ENCODE peak calls at places on chromosome 16, in ten cellular contexts. One of them, this sample, is unnamed.
A peak's percentile ranks its signal among the peaks of the same experiment; 100 is the strongest.

GRCh38 chr16:31458073-31458834 is 1.0 kb upstream of the ARMC5 start:
- DNase-seq in amygdala: no peak
- DNase-seq in ovary: peak; percentile 49
- DNase-seq in GM04503: no peak
- DNase-seq in RPMI8226: peak; percentile 94
- DNase-seq in T-helper 1 cell: peak; percentile 60
- DNase-seq in Caco-2: peak; percentile 75
- DNase-seq in 8988T: no peak
- DNase-seq in stimulated activated CD4-positive, alpha-beta T cell treated with anti-CD3 and anti-CD28 coated beads, TNF-alpha, amount 100 ng/mL, for 1 hour: no peak
- DNase-seq in right cardiac atrium: peak; percentile 61
- DNase-seq in this sample: peak; percentile 71

GRCh38 chr16:82945420-82946096 is 318.8 kb downstream of the CDH13 start:
- DNase-seq in amygdala: no peak
- DNase-seq in ovary: no peak
- DNase-seq in GM04503: no peak
- DNase-seq in RPMI8226: no peak
- DNase-seq in T-helper 1 cell: no peak
- DNase-seq in Caco-2: no peak
- DNase-seq in 8988T: no peak
- DNase-seq in stimulated activated CD4-positive, alpha-beta T cell treated with anti-CD3 and anti-CD28 coated beads, TNF-alpha, amount 100 ng/mL, for 1 hour: no peak
- DNase-seq in right cardiac atrium: no peak
- DNase-seq in this sample: no peak

GRCh38 chr16:53034306-53034705 is 18.4 kb downstream of the CHD9NB start:
- DNase-seq in amygdala: no peak
- DNase-seq in ovary: no peak
- DNase-seq in GM04503: no peak
- DNase-seq in RPMI8226: no peak
- DNase-seq in T-helper 1 cell: no peak
- DNase-seq in Caco-2: no peak
- DNase-seq in 8988T: no peak
- DNase-seq in stimulated activated CD4-positive, alpha-beta T cell treated with anti-CD3 and anti-CD28 coated beads, TNF-alpha, amount 100 ng/mL, for 1 hour: no peak
- DNase-seq in right cardiac atrium: no peak
- DNase-seq in this sample: no peak

GRCh38 chr16:58475220-58475619 is 24.7 kb upstream of the NDRG4 start:
- DNase-seq in amygdala: no peak
- DNase-seq in ovary: no peak
- DNase-seq in GM04503: no peak
- DNase-seq in RPMI8226: no peak
- DNase-seq in T-helper 1 cell: no peak
- DNase-seq in Caco-2: no peak
- DNase-seq in 8988T: no peak
- DNase-seq in stimulated activated CD4-positive, alpha-beta T cell treated with anti-CD3 and anti-CD28 coated beads, TNF-alpha, amount 100 ng/mL, for 1 hour: no peak
- DNase-seq in right cardiac atrium: no peak
- DNase-seq in this sample: no peak

GRCh38 chr16:2498085-2498484 is 15.7 kb upstream of the ATP6V0C start:
- DNase-seq in amygdala: no peak
- DNase-seq in ovary: no peak
- DNase-seq in GM04503: no peak
- DNase-seq in RPMI8226: no peak
- DNase-seq in T-helper 1 cell: no peak
- DNase-seq in Caco-2: no peak
- DNase-seq in 8988T: no peak
- DNase-seq in stimulated activated CD4-positive, alpha-beta T cell treated with anti-CD3 and anti-CD28 coated beads, TNF-alpha, amount 100 ng/mL, for 1 hour: no peak
- DNase-seq in right cardiac atrium: no peak
- DNase-seq in this sample: no peak

GRCh38 chr16:89915303-89916232 is 3.1 kb upstream of the MC1R start:
- DNase-seq in amygdala: no peak
- DNase-seq in ovary: no peak
- DNase-seq in GM04503: no peak
- DNase-seq in RPMI8226: no peak
- DNase-seq in T-helper 1 cell: no peak
- DNase-seq in Caco-2: no peak
- DNase-seq in 8988T: no peak
- DNase-seq in stimulated activated CD4-positive, alpha-beta T cell treated with anti-CD3 and anti-CD28 coated beads, TNF-alpha, amount 100 ng/mL, for 1 hour: no peak
- DNase-seq in right cardiac atrium: no peak
- DNase-seq in this sample: no peak

GRCh38 chr16:52496051-52496876 is 50.7 kb downstream of the TOX3 start:
- DNase-seq in amygdala: no peak
- DNase-seq in ovary: no peak
- DNase-seq in GM04503: no peak
- DNase-seq in RPMI8226: no peak
- DNase-seq in T-helper 1 cell: no peak
- DNase-seq in Caco-2: no peak
- DNase-seq in 8988T: no peak
- DNase-seq in stimulated activated CD4-positive, alpha-beta T cell treated with anti-CD3 and anti-CD28 coated beads, TNF-alpha, amount 100 ng/mL, for 1 hour: no peak
- DNase-seq in right cardiac atrium: no peak
- DNase-seq in this sample: no peak

GRCh38 chr16:22265351-22265750 is 31.9 kb upstream of the POLR3E start:
- DNase-seq in amygdala: no peak
- DNase-seq in ovary: no peak
- DNase-seq in GM04503: no peak
- DNase-seq in RPMI8226: no peak
- DNase-seq in T-helper 1 cell: no peak
- DNase-seq in Caco-2: no peak
- DNase-seq in 8988T: no peak
- DNase-seq in stimulated activated CD4-positive, alpha-beta T cell treated with anti-CD3 and anti-CD28 coated beads, TNF-alpha, amount 100 ng/mL, for 1 hour: no peak
- DNase-seq in right cardiac atrium: no peak
- DNase-seq in this sample: no peak

GRCh38 chr16:80971814-80972213 is 34.9 kb downstream of the CMC2 start:
- DNase-seq in amygdala: no peak
- DNase-seq in ovary: no peak
- DNase-seq in GM04503: no peak
- DNase-seq in RPMI8226: no peak
- DNase-seq in T-helper 1 cell: no peak
- DNase-seq in Caco-2: no peak
- DNase-seq in 8988T: no peak
- DNase-seq in stimulated activated CD4-positive, alpha-beta T cell treated with anti-CD3 and anti-CD28 coated beads, TNF-alpha, amount 100 ng/mL, for 1 hour: no peak
- DNase-seq in right cardiac atrium: no peak
- DNase-seq in this sample: peak; percentile 31

GRCh38 chr16:3999479-3999868 is 116.8 kb downstream of the ADCY9 start:
- DNase-seq in amygdala: peak; percentile 5
- DNase-seq in ovary: peak; percentile 83
- DNase-seq in GM04503: peak; percentile 53
- DNase-seq in RPMI8226: no peak
- DNase-seq in T-helper 1 cell: no peak
- DNase-seq in Caco-2: no peak
- DNase-seq in 8988T: no peak
- DNase-seq in stimulated activated CD4-positive, alpha-beta T cell treated with anti-CD3 and anti-CD28 coated beads, TNF-alpha, amount 100 ng/mL, for 1 hour: no peak
- DNase-seq in right cardiac atrium: peak; percentile 84
- DNase-seq in this sample: no peak

GRCh38 chr16:19542138-19542821 is 13.2 kb upstream of the VPS35L start:
- DNase-seq in amygdala: no peak
- DNase-seq in ovary: no peak
- DNase-seq in GM04503: no peak
- DNase-seq in RPMI8226: no peak
- DNase-seq in T-helper 1 cell: no peak
- DNase-seq in Caco-2: no peak
- DNase-seq in 8988T: no peak
- DNase-seq in stimulated activated CD4-positive, alpha-beta T cell treated with anti-CD3 and anti-CD28 coated beads, TNF-alpha, amount 100 ng/mL, for 1 hour: no peak
- DNase-seq in right cardiac atrium: no peak
- DNase-seq in this sample: no peak

GRCh38 chr16:3654249-3654991 is at the start of gene DNASE1:
- DNase-seq in amygdala: peak; percentile 4
- DNase-seq in ovary: peak; percentile 44
- DNase-seq in GM04503: no peak
- DNase-seq in RPMI8226: peak; percentile 76
- DNase-seq in T-helper 1 cell: peak; percentile 26
- DNase-seq in Caco-2: peak; percentile 98
- DNase-seq in 8988T: peak; percentile 57
- DNase-seq in stimulated activated CD4-positive, alpha-beta T cell treated with anti-CD3 and anti-CD28 coated beads, TNF-alpha, amount 100 ng/mL, for 1 hour: peak; percentile 12
- DNase-seq in right cardiac atrium: peak; percentile 74
- DNase-seq in this sample: peak; percentile 84

This sample was measured in GM13977.